ENCODE peak calls at places on chromosomes 4 and X, in ten cellular contexts. One of them, this sample, is unnamed.

GRCh38 chr4:931194-931959 is 739 bp downstream of the GAK start:
- DNase-seq in Caki2: peak; percentile 9
- DNase-seq in KG1: no peak
- DNase-seq in M059J: peak; percentile 73
- DNase-seq in caudate nucleus: no peak
- DNase-seq in GM12865: peak; percentile 34
- DNase-seq in G401: no peak
- DNase-seq in uterus: no peak
- DNase-seq in stimulated activated CD4-positive, alpha-beta T cell treated with anti-CD3 and anti-CD28 coated beads, TNF-alpha, amount 100 ng/mL, for 1 hour: no peak
- DNase-seq in A172: peak; percentile 47
- DNase-seq in this sample: no peak

GRCh38 chr4:104395219-104395618 is 99.5 kb downstream of the CXXC4 start:
- DNase-seq in M059J: no peak
- DNase-seq in GM12865: no peak
- DNase-seq in Caki2: no peak
- DNase-seq in caudate nucleus: no peak
- DNase-seq in KG1: no peak
- DNase-seq in A172: peak; percentile 1
- DNase-seq in stimulated activated CD4-positive, alpha-beta T cell treated with anti-CD3 and anti-CD28 coated beads, TNF-alpha, amount 100 ng/mL, for 1 hour: no peak
- DNase-seq in G401: no peak
- DNase-seq in uterus: no peak
- DNase-seq in this sample: no peak

GRCh38 chrX:7159132-7159861 is 11.3 kb upstream of the PUDP start:
- DNase-seq in KG1: no peak
- DNase-seq in caudate nucleus: no peak
- DNase-seq in Caki2: no peak
- DNase-seq in A172: peak; percentile 30
- DNase-seq in M059J: peak; percentile 39
- DNase-seq in G401: no peak
- DNase-seq in stimulated activated CD4-positive, alpha-beta T cell treated with anti-CD3 and anti-CD28 coated beads, TNF-alpha, amount 100 ng/mL, for 1 hour: no peak
- DNase-seq in uterus: no peak
- DNase-seq in GM12865: no peak
- DNase-seq in this sample: no peak

GRCh38 chr4:8434251-8435073 is 6.1 kb downstream of the ACOX3 start:
- DNase-seq in M059J: no peak
- DNase-seq in A172: no peak
- DNase-seq in stimulated activated CD4-positive, alpha-beta T cell treated with anti-CD3 and anti-CD28 coated beads, TNF-alpha, amount 100 ng/mL, for 1 hour: no peak
- DNase-seq in G401: no peak
- DNase-seq in GM12865: peak; percentile 32
- DNase-seq in uterus: no peak
- DNase-seq in Caki2: no peak
- DNase-seq in KG1: no peak
- DNase-seq in caudate nucleus: no peak
- DNase-seq in this sample: no peak

GRCh38 chrX:107542500-107542899 is 85.8 kb upstream of the PRPS1 start:
- DNase-seq in GM12865: peak; percentile 8
- DNase-seq in caudate nucleus: no peak
- DNase-seq in KG1: no peak
- DNase-seq in uterus: no peak
- DNase-seq in Caki2: no peak
- DNase-seq in A172: no peak
- DNase-seq in M059J: peak; percentile 44
- DNase-seq in G401: peak; percentile 55
- DNase-seq in stimulated activated CD4-positive, alpha-beta T cell treated with anti-CD3 and anti-CD28 coated beads, TNF-alpha, amount 100 ng/mL, for 1 hour: no peak
- DNase-seq in this sample: no peak

GRCh38 chrX:24672701-24673190 is 21.0 kb upstream of the POLA1 start:
- DNase-seq in GM12865: no peak
- DNase-seq in uterus: no peak
- DNase-seq in caudate nucleus: peak; percentile 14
- DNase-seq in G401: no peak
- DNase-seq in Caki2: no peak
- DNase-seq in M059J: no peak
- DNase-seq in stimulated activated CD4-positive, alpha-beta T cell treated with anti-CD3 and anti-CD28 coated beads, TNF-alpha, amount 100 ng/mL, for 1 hour: no peak
- DNase-seq in KG1: no peak
- DNase-seq in A172: no peak
- DNase-seq in this sample: no peak

GRCh38 chr4:53479731-53480525 is 102.5 kb downstream of the FIP1L1 start:
- DNase-seq in GM12865: no peak
- DNase-seq in stimulated activated CD4-positive, alpha-beta T cell treated with anti-CD3 and anti-CD28 coated beads, TNF-alpha, amount 100 ng/mL, for 1 hour: no peak
- DNase-seq in uterus: no peak
- DNase-seq in Caki2: no peak
- DNase-seq in G401: no peak
- DNase-seq in KG1: no peak
- DNase-seq in M059J: peak; percentile 72
- DNase-seq in A172: peak; percentile 29
- DNase-seq in caudate nucleus: no peak
- DNase-seq in this sample: no peak

GRCh38 chr4:96149911-96150310 is 310.0 kb downstream of the PDHA2 start:
- DNase-seq in M059J: peak; percentile 6
- DNase-seq in stimulated activated CD4-positive, alpha-beta T cell treated with anti-CD3 and anti-CD28 coated beads, TNF-alpha, amount 100 ng/mL, for 1 hour: no peak
- DNase-seq in Caki2: no peak
- DNase-seq in A172: peak; percentile 87
- DNase-seq in uterus: no peak
- DNase-seq in KG1: peak; percentile 15
- DNase-seq in G401: no peak
- DNase-seq in GM12865: no peak
- DNase-seq in caudate nucleus: no peak
- DNase-seq in this sample: no peak

GRCh38 chr4:96193061-96193460 is 353.2 kb downstream of the PDHA2 start:
- DNase-seq in stimulated activated CD4-positive, alpha-beta T cell treated with anti-CD3 and anti-CD28 coated beads, TNF-alpha, amount 100 ng/mL, for 1 hour: no peak
- DNase-seq in G401: no peak
- DNase-seq in uterus: no peak
- DNase-seq in caudate nucleus: no peak
- DNase-seq in GM12865: no peak
- DNase-seq in Caki2: peak; percentile 71
- DNase-seq in KG1: no peak
- DNase-seq in A172: no peak
- DNase-seq in M059J: peak; percentile 0
- DNase-seq in this sample: no peak

GRCh38 chr4:143773998-143774898 is 73.8 kb upstream of the FREM3 start:
- DNase-seq in G401: peak; percentile 13
- DNase-seq in Caki2: peak; percentile 37
- DNase-seq in stimulated activated CD4-positive, alpha-beta T cell treated with anti-CD3 and anti-CD28 coated beads, TNF-alpha, amount 100 ng/mL, for 1 hour: no peak
- DNase-seq in KG1: no peak
- DNase-seq in GM12865: peak; percentile 78
- DNase-seq in A172: peak; percentile 72
- DNase-seq in caudate nucleus: no peak
- DNase-seq in M059J: peak; percentile 36
- DNase-seq in uterus: no peak
- DNase-seq in this sample: no peak

GRCh38 chr4:23337292-23337691 is 552.6 kb downstream of the PPARGC1A start:
- DNase-seq in GM12865: no peak
- DNase-seq in G401: no peak
- DNase-seq in KG1: no peak
- DNase-seq in A172: peak; percentile 21
- DNase-seq in M059J: peak; percentile 13
- DNase-seq in stimulated activated CD4-positive, alpha-beta T cell treated with anti-CD3 and anti-CD28 coated beads, TNF-alpha, amount 100 ng/mL, for 1 hour: no peak
- DNase-seq in caudate nucleus: no peak
- DNase-seq in uterus: no peak
- DNase-seq in Caki2: peak; percentile 10
- DNase-seq in this sample: no peak

GRCh38 chrX:110541266-110541665 is 182.6 kb downstream of the RTL9 start:
- DNase-seq in G401: no peak
- DNase-seq in GM12865: no peak
- DNase-seq in A172: no peak
- DNase-seq in M059J: peak; percentile 5
- DNase-seq in caudate nucleus: no peak
- DNase-seq in KG1: no peak
- DNase-seq in stimulated activated CD4-positive, alpha-beta T cell treated with anti-CD3 and anti-CD28 coated beads, TNF-alpha, amount 100 ng/mL, for 1 hour: no peak
- DNase-seq in uterus: no peak
- DNase-seq in Caki2: no peak
- DNase-seq in this sample: no peak

GRCh38 chr4:100872811-100873210 is 355.0 kb upstream of the EMCN start:
- DNase-seq in Caki2: no peak
- DNase-seq in A172: peak; percentile 23
- DNase-seq in GM12865: no peak
- DNase-seq in G401: no peak
- DNase-seq in stimulated activated CD4-positive, alpha-beta T cell treated with anti-CD3 and anti-CD28 coated beads, TNF-alpha, amount 100 ng/mL, for 1 hour: no peak
- DNase-seq in uterus: no peak
- DNase-seq in KG1: no peak
- DNase-seq in caudate nucleus: no peak
- DNase-seq in M059J: peak; percentile 78
- DNase-seq in this sample: no peak

GRCh38 chr4:81607947-81608346 is 136.2 kb upstream of the RASGEF1B start:
- DNase-seq in G401: no peak
- DNase-seq in uterus: no peak
- DNase-seq in A172: no peak
- DNase-seq in GM12865: no peak
- DNase-seq in caudate nucleus: no peak
- DNase-seq in Caki2: peak; percentile 67
- DNase-seq in stimulated activated CD4-positive, alpha-beta T cell treated with anti-CD3 and anti-CD28 coated beads, TNF-alpha, amount 100 ng/mL, for 1 hour: no peak
- DNase-seq in KG1: no peak
- DNase-seq in M059J: no peak
- DNase-seq in this sample: no peak

GRCh38 chr4:72112514-72113156 is 80.8 kb downstream of the NPFFR2 start:
- DNase-seq in Caki2: peak; percentile 86
- DNase-seq in G401: no peak
- DNase-seq in stimulated activated CD4-positive, alpha-beta T cell treated with anti-CD3 and anti-CD28 coated beads, TNF-alpha, amount 100 ng/mL, for 1 hour: no peak
- DNase-seq in M059J: peak; percentile 87
- DNase-seq in uterus: no peak
- DNase-seq in caudate nucleus: no peak
- DNase-seq in KG1: no peak
- DNase-seq in A172: peak; percentile 76
- DNase-seq in GM12865: peak; percentile 77
- DNase-seq in this sample: no peak

GRCh38 chrX:16918979-16919378 is 27.5 kb upstream of the REPS2 start:
- DNase-seq in uterus: no peak
- DNase-seq in Caki2: no peak
- DNase-seq in M059J: no peak
- DNase-seq in stimulated activated CD4-positive, alpha-beta T cell treated with anti-CD3 and anti-CD28 coated beads, TNF-alpha, amount 100 ng/mL, for 1 hour: no peak
- DNase-seq in G401: no peak
- DNase-seq in KG1: no peak
- DNase-seq in GM12865: no peak
- DNase-seq in A172: no peak
- DNase-seq in caudate nucleus: no peak
- DNase-seq in this sample: no peak

GRCh38 chr4:165079476-165079875 is 25.8 kb downstream of the TRIM75 start:
- DNase-seq in KG1: no peak
- DNase-seq in caudate nucleus: no peak
- DNase-seq in G401: peak; percentile 72
- DNase-seq in A172: no peak
- DNase-seq in uterus: no peak
- DNase-seq in Caki2: peak; percentile 12
- DNase-seq in GM12865: no peak
- DNase-seq in M059J: peak; percentile 54
- DNase-seq in stimulated activated CD4-positive, alpha-beta T cell treated with anti-CD3 and anti-CD28 coated beads, TNF-alpha, amount 100 ng/mL, for 1 hour: no peak
- DNase-seq in this sample: peak; percentile 32

GRCh38 chr4:40621592-40622512 is 7.8 kb downstream of the RBM47 start:
- DNase-seq in stimulated activated CD4-positive, alpha-beta T cell treated with anti-CD3 and anti-CD28 coated beads, TNF-alpha, amount 100 ng/mL, for 1 hour: no peak
- DNase-seq in KG1: peak; percentile 81
- DNase-seq in M059J: peak; percentile 98
- DNase-seq in Caki2: peak; percentile 86
- DNase-seq in A172: peak; percentile 84
- DNase-seq in uterus: peak; percentile 30
- DNase-seq in caudate nucleus: no peak
- DNase-seq in GM12865: peak; percentile 95
- DNase-seq in G401: no peak
- DNase-seq in this sample: peak; percentile 78

GRCh38 chrX:56994375-56995270 is 718 bp downstream of the SPIN3 start:
- DNase-seq in KG1: no peak
- DNase-seq in stimulated activated CD4-positive, alpha-beta T cell treated with anti-CD3 and anti-CD28 coated beads, TNF-alpha, amount 100 ng/mL, for 1 hour: no peak
- DNase-seq in Caki2: no peak
- DNase-seq in M059J: no peak
- DNase-seq in caudate nucleus: peak; percentile 0
- DNase-seq in GM12865: no peak
- DNase-seq in uterus: peak; percentile 15
- DNase-seq in A172: no peak
- DNase-seq in G401: peak; percentile 58
- DNase-seq in this sample: no peak

GRCh38 chr4:48943387-48943786 is 36.8 kb upstream of the OCIAD2 start:
- DNase-seq in Caki2: peak; percentile 62
- DNase-seq in G401: no peak
- DNase-seq in A172: peak; percentile 13
- DNase-seq in GM12865: no peak
- DNase-seq in M059J: peak; percentile 45
- DNase-seq in uterus: no peak
- DNase-seq in caudate nucleus: no peak
- DNase-seq in KG1: no peak
- DNase-seq in stimulated activated CD4-positive, alpha-beta T cell treated with anti-CD3 and anti-CD28 coated beads, TNF-alpha, amount 100 ng/mL, for 1 hour: no peak
- DNase-seq in this sample: no peak

GRCh38 chr4:26223160-26223559 is 97.7 kb upstream of the RBPJ start:
- DNase-seq in GM12865: no peak
- DNase-seq in stimulated activated CD4-positive, alpha-beta T cell treated with anti-CD3 and anti-CD28 coated beads, TNF-alpha, amount 100 ng/mL, for 1 hour: no peak
- DNase-seq in G401: no peak
- DNase-seq in caudate nucleus: no peak
- DNase-seq in Caki2: no peak
- DNase-seq in KG1: no peak
- DNase-seq in uterus: no peak
- DNase-seq in M059J: peak; percentile 82
- DNase-seq in A172: peak; percentile 58
- DNase-seq in this sample: no peak

GRCh38 chrX:2764766-2765666 is 13.2 kb downstream of the XG start:
- DNase-seq in Caki2: no peak
- DNase-seq in M059J: no peak
- DNase-seq in KG1: no peak
- DNase-seq in uterus: no peak
- DNase-seq in G401: no peak
- DNase-seq in caudate nucleus: no peak
- DNase-seq in GM12865: no peak
- DNase-seq in stimulated activated CD4-positive, alpha-beta T cell treated with anti-CD3 and anti-CD28 coated beads, TNF-alpha, amount 100 ng/mL, for 1 hour: no peak
- DNase-seq in A172: no peak
- DNase-seq in this sample: no peak

GRCh38 chr4:166259081-166259480 is 386.0 kb downstream of the TLL1 start:
- DNase-seq in KG1: no peak
- DNase-seq in uterus: no peak
- DNase-seq in stimulated activated CD4-positive, alpha-beta T cell treated with anti-CD3 and anti-CD28 coated beads, TNF-alpha, amount 100 ng/mL, for 1 hour: no peak
- DNase-seq in A172: no peak
- DNase-seq in Caki2: no peak
- DNase-seq in M059J: no peak
- DNase-seq in caudate nucleus: no peak
- DNase-seq in G401: peak; percentile 88
- DNase-seq in GM12865: no peak
- DNase-seq in this sample: no peak

GRCh38 chr4:153421980-153422379 is 44.2 kb upstream of the TMEM131L start:
- DNase-seq in uterus: no peak
- DNase-seq in GM12865: peak; percentile 64
- DNase-seq in stimulated activated CD4-positive, alpha-beta T cell treated with anti-CD3 and anti-CD28 coated beads, TNF-alpha, amount 100 ng/mL, for 1 hour: no peak
- DNase-seq in caudate nucleus: no peak
- DNase-seq in KG1: no peak
- DNase-seq in M059J: no peak
- DNase-seq in G401: no peak
- DNase-seq in A172: no peak
- DNase-seq in Caki2: no peak
- DNase-seq in this sample: no peak

GRCh38 chrX:119870626-119871131 is 854 bp downstream of the RNF113A start:
- DNase-seq in A172: no peak
- DNase-seq in M059J: peak; percentile 55
- DNase-seq in KG1: no peak
- DNase-seq in GM12865: peak; percentile 50
- DNase-seq in G401: peak; percentile 19
- DNase-seq in Caki2: peak; percentile 21
- DNase-seq in stimulated activated CD4-positive, alpha-beta T cell treated with anti-CD3 and anti-CD28 coated beads, TNF-alpha, amount 100 ng/mL, for 1 hour: no peak
- DNase-seq in uterus: no peak
- DNase-seq in caudate nucleus: no peak
- DNase-seq in this sample: peak; percentile 21

GRCh38 chr4:188372051-188372450 is 232.8 kb downstream of the TRIML1 start:
- DNase-seq in GM12865: no peak
- DNase-seq in M059J: peak; percentile 73
- DNase-seq in KG1: no peak
- DNase-seq in Caki2: no peak
- DNase-seq in G401: no peak
- DNase-seq in stimulated activated CD4-positive, alpha-beta T cell treated with anti-CD3 and anti-CD28 coated beads, TNF-alpha, amount 100 ng/mL, for 1 hour: no peak
- DNase-seq in caudate nucleus: no peak
- DNase-seq in A172: peak; percentile 19
- DNase-seq in uterus: no peak
- DNase-seq in this sample: no peak

GRCh38 chr4:48698029-48698901 is 81.8 kb downstream of the FRYL start:
- DNase-seq in M059J: peak; percentile 91
- DNase-seq in KG1: no peak
- DNase-seq in uterus: peak; percentile 36
- DNase-seq in Caki2: peak; percentile 78
- DNase-seq in A172: peak; percentile 68
- DNase-seq in G401: no peak
- DNase-seq in GM12865: no peak
- DNase-seq in stimulated activated CD4-positive, alpha-beta T cell treated with anti-CD3 and anti-CD28 coated beads, TNF-alpha, amount 100 ng/mL, for 1 hour: no peak
- DNase-seq in caudate nucleus: no peak
- DNase-seq in this sample: no peak

GRCh38 chrX:50067435-50068292 is 133.1 kb downstream of the AKAP4 start:
- DNase-seq in M059J: peak; percentile 44
- DNase-seq in A172: peak; percentile 47
- DNase-seq in Caki2: no peak
- DNase-seq in G401: peak; percentile 91
- DNase-seq in KG1: no peak
- DNase-seq in GM12865: no peak
- DNase-seq in stimulated activated CD4-positive, alpha-beta T cell treated with anti-CD3 and anti-CD28 coated beads, TNF-alpha, amount 100 ng/mL, for 1 hour: no peak
- DNase-seq in uterus: no peak
- DNase-seq in caudate nucleus: no peak
- DNase-seq in this sample: no peak

This sample was measured in psoas muscle.